ENCODE peak calls at places on chromosomes 7 and 10, in four cellular contexts. P is iPS DF 6.9, I is heart left ventricle, E is Peyer's patch. Y is an unnamed sample.

GRCh38 chr10:43229208-43230061 is 37.4 kb downstream of the RASGEF1A start:
- DNase-seq in P (no peak), I (peak; percentile 4), E (peak; percentile 67), Y (peak; percentile 18)

GRCh38 chr7:29309041-29309860 is 114.7 kb downstream of the CHN2 start:
- DNase-seq in P (no peak), I (no peak), E (no peak), Y (no peak)

GRCh38 chr7:107803009-107803581 is at the start of gene SLC26A3:
- DNase-seq in P (no peak), I (no peak), E (no peak), Y (no peak)

GRCh38 chr10:72354356-72355213 is at the start of gene DNAJB12:
- DNase-seq in P (peak; percentile 93), I (peak; percentile 92), E (peak; percentile 94), Y (peak; percentile 93)

GRCh38 chr10:16992611-16993119 is 136.9 kb downstream of the CUBN start:
- DNase-seq in P (no peak), I (no peak), E (no peak), Y (no peak)

GRCh38 chr10:77673515-77674140 is 36.0 kb upstream of the KCNMA1 start:
- DNase-seq in P (no peak), I (no peak), E (no peak), Y (no peak)

GRCh38 chr7:96084880-96085551 is 236.9 kb downstream of the SLC25A13 start:
- DNase-seq in P (no peak), I (no peak), E (no peak), Y (no peak)

GRCh38 chr10:46283945-46284285 is 2.9 kb upstream of the ANTXRL start:
- DNase-seq in P (no peak), I (no peak), E (peak; percentile 40), Y (no peak)

GRCh38 chr10:491667-492424 is 197.6 kb downstream of the DIP2C start:
- DNase-seq in P (no peak), I (no peak), E (peak; percentile 11), Y (no peak)

DNA sequence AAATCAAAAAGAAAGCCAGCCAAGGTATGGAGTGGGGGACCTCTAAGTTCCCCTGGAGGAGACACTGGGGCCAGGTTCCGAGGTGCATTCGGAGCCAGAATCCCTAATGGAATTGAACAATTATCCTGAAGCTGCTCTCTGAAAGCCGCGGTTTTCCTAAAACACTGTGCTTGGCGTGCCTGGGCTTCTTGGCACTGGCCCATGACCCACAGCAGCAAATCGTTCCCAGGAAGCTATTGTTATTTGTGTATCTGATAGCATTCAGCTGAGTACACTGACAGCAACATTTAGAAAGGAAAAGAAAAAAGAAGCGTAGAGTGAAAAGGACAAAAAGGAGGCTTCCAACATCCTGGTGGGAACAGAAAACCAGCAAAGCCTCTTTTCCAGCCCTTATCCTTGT is 339.8 kb downstream of the FRMD4A start:
- DNase-seq in P (no peak), I (peak; percentile 31), E (no peak), Y (no peak)
- H3K4me1 ChIP-seq in P (peaks cover 2% of the 10 kb centered on the region), I (peaks cover 52% of the 10 kb centered on the region), E (no peaks in the 10 kb centered on the region), Y (peaks cover 13% of the 10 kb centered on the region)

DNA sequence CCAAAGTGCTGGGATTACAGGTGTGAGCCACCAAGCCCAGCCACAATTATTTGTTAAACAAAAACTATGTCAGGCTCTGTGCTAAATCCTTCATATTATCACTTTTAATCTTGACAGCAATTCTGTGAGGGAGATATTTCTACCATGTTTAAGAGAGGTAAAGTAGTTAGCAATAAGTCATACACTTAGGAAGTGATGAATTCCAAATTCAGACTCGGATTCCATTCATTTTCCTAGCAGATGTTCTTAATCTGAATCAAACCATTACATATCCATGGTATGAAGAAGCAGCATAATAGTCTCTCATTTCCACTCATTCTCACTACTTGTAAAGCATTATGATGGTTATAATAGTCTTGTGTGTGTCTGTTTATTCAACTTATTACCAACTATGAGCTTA is 2.9 kb upstream of the CD36 start:
- DNase-seq in P (no peak), I (no peak), E (no peak), Y (no peak)
- H3K4me1 ChIP-seq in P (no peaks in the 10 kb centered on the region), I (peaks cover 75% of the 10 kb centered on the region), E (no peaks in the 10 kb centered on the region), Y (peaks cover 1% of the 10 kb centered on the region)

GRCh38 chr10:94678475-94678874 is 5.1 kb upstream of the CYP2C18 start:
- DNase-seq in P (no peak), I (no peak), E (no peak), Y (no peak)
- H3K4me1 ChIP-seq in P (no peaks in the 10 kb centered on the region), I (no peaks in the 10 kb centered on the region), E (no peaks in the 10 kb centered on the region), Y (peaks cover 3% of the 10 kb centered on the region)

GRCh38 chr7:155521743-155522398 is 24.5 kb downstream of the CNPY1 start:
- DNase-seq in P (no peak), I (no peak), E (peak; percentile 33), Y (no peak)

GRCh38 chr7:155523168-155523675 is 23.1 kb downstream of the CNPY1 start:
- DNase-seq in P (no peak), I (no peak), E (peak; percentile 21), Y (no peak)

GRCh38 chr7:155526225-155526624 is 20.1 kb downstream of the CNPY1 start:
- DNase-seq in P (no peak), I (no peak), E (peak; percentile 29), Y (no peak)

GRCh38 chr7:155521007-155521742 is 25.2 kb downstream of the CNPY1 start:
- DNase-seq in P (no peak), I (no peak), E (peak; percentile 28), Y (no peak)

GRCh38 chr7:155524018-155524556 is 22.3 kb downstream of the CNPY1 start:
- DNase-seq in P (no peak), I (no peak), E (peak; percentile 32), Y (no peak)
- H3K4me1 ChIP-seq in P (no peaks in the 10 kb centered on the region), I (no peaks in the 10 kb centered on the region), E (no peaks in the 10 kb centered on the region), Y (peaks cover 12% of the 10 kb centered on the region)

GRCh38 chr7:45027774-45028114 is 27.7 kb downstream of the CCM2 start:
- DNase-seq in P (no peak), I (no peak), E (no peak), Y (no peak)
- H3K4me1 ChIP-seq in P (peaks cover 1% of the 10 kb centered on the region), I (no peaks in the 10 kb centered on the region), E (peaks cover 17% of the 10 kb centered on the region), Y (no peaks in the 10 kb centered on the region)

Y was measured in neuronal stem cell.